ENCODE peak calls at places on chromosomes 3 and 15, in seven cellular contexts. Q, N, R, D, B, X and S are unnamed samples.

GRCh38 chr15:58200739-58201138 is 62.6 kb downstream of the AQP9 start:
- DNase-seq in Q (no peak), R (no peak), D (no peak), N (no peak), B (no peak), X (no peak), S (no peak)

GRCh38 chr3:194579091-194579606 is 54.1 kb downstream of the TMEM44 start:
- DNase-seq in B (no peak), X (no peak), R (no peak), N (no peak), D (peak; percentile 86), Q (no peak), S (no peak)

GRCh38 chr3:177483182-177483967 is 286.1 kb upstream of the TBL1XR1 start:
- DNase-seq in B (no peak), R (no peak), X (no peak), D (no peak), N (no peak), Q (no peak), S (no peak)

GRCh38 chr3:129114455-129114854 is 7.1 kb downstream of the RAB43 start:
- DNase-seq in Q (no peak), B (no peak), D (no peak), R (no peak), X (no peak), N (no peak), S (no peak)

GRCh38 chr15:101062471-101063171 is 143.5 kb downstream of the LRRK1 start:
- DNase-seq in Q (no peak), D (no peak), B (no peak), X (no peak), R (no peak), N (no peak), S (no peak)

GRCh38 chr3:130316164-130316563 is 29.3 kb upstream of the COL6A5 start:
- DNase-seq in X (no peak), R (peak; percentile 31), D (no peak), B (no peak), N (no peak), Q (peak; percentile 39), S (no peak)

GRCh38 chr15:80639168-80639555 is 55.9 kb upstream of the ABHD17C start:
- DNase-seq in B (no peak), D (no peak), N (no peak), R (no peak), Q (no peak), X (no peak), S (no peak)

GRCh38 chr3:159170436-159171003 is 368.7 kb downstream of the MFSD1 start:
- DNase-seq in X (no peak), D (no peak), N (no peak), B (no peak), Q (peak; percentile 80), R (peak; percentile 2), S (no peak)

GRCh38 chr3:178856804-178857203 is 214.8 kb downstream of the ZMAT3 start:
- DNase-seq in X (no peak), N (no peak), R (no peak), Q (no peak), B (no peak), D (no peak), S (no peak)

GRCh38 chr3:194852345-194852744 is 166.7 kb downstream of the FAM43A start:
- DNase-seq in D (no peak), B (no peak), N (no peak), R (no peak), X (no peak), Q (no peak), S (no peak)

GRCh38 chr3:64057231-64057630 is 33.9 kb upstream of the PSMD6 start:
- DNase-seq in N (no peak), R (no peak), Q (no peak), D (no peak), B (no peak), X (no peak), S (no peak)

GRCh38 chr3:188383763-188384162 is 229.8 kb downstream of the LPP start:
- DNase-seq in R (no peak), B (no peak), D (no peak), Q (no peak), X (no peak), N (no peak), S (no peak)

GRCh38 chr3:194404365-194405140 is 5.5 kb upstream of the GP5 start:
- DNase-seq in X (peak; percentile 55), Q (peak; percentile 54), N (no peak), R (peak; percentile 58), B (no peak), D (no peak), S (peak; percentile 70)

GRCh38 chr3:150299221-150299620 is 108.9 kb upstream of the TSC22D2 start:
- DNase-seq in R (no peak), X (no peak), B (no peak), Q (peak; percentile 59), D (no peak), N (no peak), S (no peak)

GRCh38 chr3:15815696-15816095 is 17.9 kb upstream of the ANKRD28 start:
- DNase-seq in X (peak; percentile 68), B (no peak), N (no peak), D (no peak), R (peak; percentile 88), Q (peak; percentile 85), S (peak; percentile 55)

GRCh38 chr3:197327701-197328100 is 29.3 kb upstream of the DLG1 start:
- DNase-seq in D (no peak), X (peak; percentile 86), R (peak; percentile 56), B (peak; percentile 55), N (no peak), Q (peak; percentile 40), S (peak; percentile 67)

GRCh38 chr3:156630081-156630772 is 44.2 kb upstream of the TIPARP start:
- DNase-seq in N (no peak), D (no peak), X (no peak), R (peak; percentile 45), Q (peak; percentile 48), B (no peak), S (no peak)

GRCh38 chr3:61650276-61650675 is 88.9 kb downstream of the PTPRG start:
- DNase-seq in B (no peak), D (no peak), R (peak; percentile 85), N (no peak), X (no peak), Q (peak; percentile 92), S (no peak)

GRCh38 chr3:104460477-104461406 is 906.0 kb upstream of the ALCAM start:
- DNase-seq in B (no peak), N (no peak), D (no peak), X (peak; percentile 77), R (peak; percentile 32), Q (peak; percentile 83), S (peak; percentile 85)

GRCh38 chr3:81580399-81580798 is 181.0 kb downstream of the GBE1 start:
- DNase-seq in B (no peak), R (no peak), X (no peak), D (no peak), N (no peak), Q (no peak), S (no peak)

GRCh38 chr15:41115088-41115651 is 910 bp downstream of the INO80 start:
- DNase-seq in B (no peak), X (peak; percentile 18), R (peak; percentile 35), Q (peak; percentile 64), D (no peak), N (no peak), S (peak; percentile 48)

GRCh38 chr3:50203113-50203852 is 1.8 kb upstream of the SLC38A3 start:
- DNase-seq in R (no peak), Q (no peak), N (no peak), X (no peak), D (no peak), B (no peak), S (no peak)

GRCh38 chr15:26891448-26891881 is 24.6 kb downstream of the GABRA5 start:
- DNase-seq in N (no peak), R (peak; percentile 38), B (peak; percentile 60), D (peak; percentile 67), X (peak; percentile 64), Q (peak; percentile 83), S (peak; percentile 89)

GRCh38 chr15:74253276-74253921 is 17.3 kb downstream of the CCDC33 start:
- DNase-seq in R (peak; percentile 5), D (no peak), X (no peak), N (no peak), B (no peak), Q (no peak), S (no peak)

GRCh38 chr15:40847225-40847961 is 3.5 kb downstream of the SPINT1 start:
- DNase-seq in X (peak; percentile 60), B (no peak), R (peak; percentile 28), Q (no peak), D (peak; percentile 47), N (no peak), S (peak; percentile 77)

GRCh38 chr3:161139686-161140085 is 34.5 kb upstream of the B3GALNT1 start:
- DNase-seq in Q (no peak), R (no peak), B (no peak), N (no peak), X (no peak), D (no peak), S (no peak)

GRCh38 chr3:158768881-158769518 is 32.9 kb upstream of the MFSD1 start:
- DNase-seq in D (no peak), Q (peak; percentile 96), B (no peak), N (no peak), X (no peak), R (peak; percentile 98), S (no peak)

GRCh38 chr3:184168363-184169120 is 6.1 kb upstream of the AP2M1 start:
- DNase-seq in X (no peak), R (peak; percentile 84), B (no peak), D (no peak), N (no peak), Q (peak; percentile 79), S (no peak)